ENCODE peak calls at places on chromosomes 11 and 22, in four cellular contexts. O, B, I and Q are unnamed samples.

GRCh38 chr22:19576460-19577421 is 52.5 kb upstream of the CLDN5 start:
- DNase-seq in O (peak), B (no peak), I (peak), Q (no peak)

GRCh38 chr11:67382481-67383136 is 9.2 kb upstream of the RAD9A start:
- DNase-seq in O (peak), B (peak), I (peak), Q (peak)

GRCh38 chr11:10444725-10445286 is 10.3 kb upstream of the AMPD3 start:
- DNase-seq in O (no peak), B (no peak), I (no peak), Q (no peak)

GRCh38 chr11:10490398-10491232 is 35.6 kb downstream of the AMPD3 start:
- DNase-seq in O (peak), B (peak), I (peak), Q (peak)

GRCh38 chr11:58902881-58903280 is 36.4 kb upstream of the GLYATL1 start:
- DNase-seq in O (no peak), B (no peak), I (no peak), Q (no peak)

GRCh38 chr11:45658292-45658991 is 7.0 kb downstream of the CHST1 start:
- DNase-seq in O (peak), B (peak), I (peak), Q (peak)

GRCh38 chr11:61495801-61496601 is 12.5 kb upstream of the LRRC10B start:
- DNase-seq in O (no peak), B (peak), I (no peak), Q (no peak)

GRCh38 chr11:124830749-124831148 is 30.5 kb upstream of the MSANTD2 start:
- DNase-seq in O (no peak), B (no peak), I (no peak), Q (no peak)

GRCh38 chr22:20021196-20022181 is 579 bp downstream of the TANGO2 start:
- DNase-seq in O (peak), B (peak), I (peak), Q (peak)

GRCh38 chr22:45998638-45999378 is 21.8 kb upstream of the WNT7B start:
- DNase-seq in O (no peak), B (no peak), I (no peak), Q (no peak)

GRCh38 chr11:117796456-117797428 is at the start of gene DSCAML1:
- DNase-seq in O (no peak), B (peak), I (no peak), Q (peak)

GRCh38 chr11:107970049-107970448 is 38.6 kb upstream of the CUL5 start:
- DNase-seq in O (no peak), B (no peak), I (no peak), Q (no peak)

GRCh38 chr22:45036154-45036553 is 26.3 kb upstream of the PHF21B start:
- DNase-seq in O (no peak), B (peak), I (peak), Q (peak)

GRCh38 chr22:30837531-30837930 is 131.0 kb downstream of the MORC2 start:
- DNase-seq in O (no peak), B (peak), I (no peak), Q (peak)

GRCh38 chr11:65208785-65209710 is 27.3 kb downstream of the CAPN1 start:
- DNase-seq in O (no peak), B (no peak), I (no peak), Q (no peak)

GRCh38 chr11:21814169-21814568 is 378.7 kb upstream of the ANO5 start:
- DNase-seq in O (no peak), B (no peak), I (peak), Q (no peak)

GRCh38 chr22:39932918-39933649 is 27.1 kb upstream of the TMA7B start:
- DNase-seq in O (peak), B (no peak), I (peak), Q (no peak)

GRCh38 chr22:46854125-46854870 is 91.8 kb downstream of the TBC1D22A start:
- DNase-seq in O (peak), B (peak), I (no peak), Q (no peak)